ENCODE peak calls at places on chromosome 5, in seven cellular contexts. K, C, T, X, D, O and V are unnamed samples.

GRCh38 chr5:143755969-143756368 is 56.0 kb upstream of the HMHB1 start:
- DNase-seq in K (no peak), C (no peak), T (no peak), X (no peak), D (no peak), O (no peak), V (no peak)

GRCh38 chr5:68187268-68188055 is 28.1 kb upstream of the PIK3R1 start:
- DNase-seq in K (no peak), C (peak; percentile 78), T (peak; percentile 46), X (no peak), D (no peak), O (no peak), V (no peak)

GRCh38 chr5:137761560-137761959 is 7.4 kb upstream of the HNRNPA0 start:
- DNase-seq in K (no peak), C (no peak), T (no peak), X (no peak), D (no peak), O (no peak), V (no peak)

GRCh38 chr5:82861705-82862104 is 215.5 kb downstream of the TMEM167A start:
- DNase-seq in K (no peak), C (no peak), T (no peak), X (no peak), D (no peak), O (no peak), V (no peak)

GRCh38 chr5:152349683-152350526 is 55.2 kb downstream of the NMUR2 start:
- DNase-seq in K (no peak), C (peak; percentile 51), T (peak; percentile 60), X (no peak), D (peak; percentile 3), O (no peak), V (peak; percentile 58)

GRCh38 chr5:90968319-90968718 is 409.7 kb downstream of the ADGRV1 start:
- DNase-seq in K (no peak), C (no peak), T (no peak), X (no peak), D (peak; percentile 47), O (peak; percentile 21), V (no peak)

GRCh38 chr5:172870261-172870806 is 36.3 kb downstream of the ERGIC1 start:
- DNase-seq in K (no peak), C (no peak), T (no peak), X (no peak), D (peak; percentile 39), O (peak; percentile 88), V (no peak)

GRCh38 chr5:65198777-65199120 is 283.0 kb downstream of the ADAMTS6 start:
- DNase-seq in K (peak; percentile 97), C (no peak), T (no peak), X (no peak), D (peak; percentile 97), O (peak; percentile 95), V (no peak)

GRCh38 chr5:17381926-17382325 is 116.1 kb upstream of the TAF11L2 start:
- DNase-seq in K (no peak), C (no peak), T (no peak), X (no peak), D (no peak), O (no peak), V (no peak)

GRCh38 chr5:93349613-93350012 is 231.4 kb downstream of the NR2F1-AS1 start:
- DNase-seq in K (peak; percentile 13), C (no peak), T (no peak), X (no peak), D (peak; percentile 50), O (peak; percentile 62), V (no peak)